ENCODE peak calls at places on chromosomes 6 and 20, in ten cellular contexts. One of them, this sample, is unnamed.

GRCh38 chr6:161406633-161407032 is 132.8 kb upstream of the AGPAT4 start:
- DNase-seq in thyroid gland: no peak
- DNase-seq in right atrium auricular region: no peak
- DNase-seq in cardiac muscle cell: peak; percentile 81
- DNase-seq in body of pancreas: no peak
- DNase-seq in CD8-positive, alpha-beta memory T cell: no peak
- DNase-seq in psoas muscle: no peak
- DNase-seq in mucosa of descending colon: no peak
- DNase-seq in ovary: no peak
- DNase-seq in uterus: no peak
- DNase-seq in this sample: no peak

GRCh38 chr6:28335564-28336283 is at the start of gene ZSCAN31:
- DNase-seq in thyroid gland: peak; percentile 96
- DNase-seq in right atrium auricular region: peak; percentile 100
- DNase-seq in cardiac muscle cell: peak; percentile 99
- DNase-seq in body of pancreas: peak; percentile 99
- DNase-seq in CD8-positive, alpha-beta memory T cell: peak; percentile 82
- DNase-seq in psoas muscle: peak; percentile 91
- DNase-seq in mucosa of descending colon: peak; percentile 91
- DNase-seq in ovary: peak; percentile 98
- DNase-seq in uterus: peak; percentile 96
- DNase-seq in this sample: peak; percentile 77

GRCh38 chr20:50682947-50683530 is 8.3 kb downstream of the RIPOR3 start:
- DNase-seq in thyroid gland: no peak
- DNase-seq in right atrium auricular region: no peak
- DNase-seq in cardiac muscle cell: no peak
- DNase-seq in body of pancreas: no peak
- DNase-seq in CD8-positive, alpha-beta memory T cell: no peak
- DNase-seq in psoas muscle: no peak
- DNase-seq in mucosa of descending colon: no peak
- DNase-seq in ovary: no peak
- DNase-seq in uterus: no peak
- DNase-seq in this sample: no peak

GRCh38 chr6:74357329-74357728 is 661.3 kb downstream of the CD109 start:
- DNase-seq in thyroid gland: no peak
- DNase-seq in right atrium auricular region: no peak
- DNase-seq in cardiac muscle cell: peak; percentile 60
- DNase-seq in body of pancreas: no peak
- DNase-seq in CD8-positive, alpha-beta memory T cell: no peak
- DNase-seq in psoas muscle: no peak
- DNase-seq in mucosa of descending colon: no peak
- DNase-seq in ovary: no peak
- DNase-seq in uterus: no peak
- DNase-seq in this sample: no peak

GRCh38 chr20:19205999-19206398 is 6.4 kb upstream of the SLC24A3 start:
- DNase-seq in thyroid gland: peak; percentile 83
- DNase-seq in right atrium auricular region: peak; percentile 76
- DNase-seq in cardiac muscle cell: peak; percentile 55
- DNase-seq in body of pancreas: peak; percentile 57
- DNase-seq in CD8-positive, alpha-beta memory T cell: peak; percentile 10
- DNase-seq in psoas muscle: peak; percentile 75
- DNase-seq in mucosa of descending colon: peak; percentile 88
- DNase-seq in ovary: peak; percentile 83
- DNase-seq in uterus: peak; percentile 71
- DNase-seq in this sample: peak; percentile 12

GRCh38 chr6:78611886-78612480 is 255.4 kb upstream of the IRAK1BP1 start:
- DNase-seq in thyroid gland: no peak
- DNase-seq in right atrium auricular region: no peak
- DNase-seq in cardiac muscle cell: peak; percentile 44
- DNase-seq in body of pancreas: no peak
- DNase-seq in CD8-positive, alpha-beta memory T cell: no peak
- DNase-seq in psoas muscle: no peak
- DNase-seq in mucosa of descending colon: no peak
- DNase-seq in ovary: no peak
- DNase-seq in uterus: no peak
- DNase-seq in this sample: no peak

GRCh38 chr20:4809707-4810106 is 88.0 kb downstream of the PRND start:
- DNase-seq in thyroid gland: no peak
- DNase-seq in right atrium auricular region: no peak
- DNase-seq in cardiac muscle cell: no peak
- DNase-seq in body of pancreas: no peak
- DNase-seq in CD8-positive, alpha-beta memory T cell: no peak
- DNase-seq in psoas muscle: no peak
- DNase-seq in mucosa of descending colon: no peak
- DNase-seq in ovary: no peak
- DNase-seq in uterus: no peak
- DNase-seq in this sample: no peak

GRCh38 chr6:42210551-42210950 is 7.1 kb downstream of the MRPS10 start:
- DNase-seq in thyroid gland: no peak
- DNase-seq in right atrium auricular region: no peak
- DNase-seq in cardiac muscle cell: no peak
- DNase-seq in body of pancreas: no peak
- DNase-seq in CD8-positive, alpha-beta memory T cell: no peak
- DNase-seq in psoas muscle: no peak
- DNase-seq in mucosa of descending colon: no peak
- DNase-seq in ovary: no peak
- DNase-seq in uterus: no peak
- DNase-seq in this sample: no peak

GRCh38 chr20:23419995-23420901 is 1.0 kb downstream of the NAPB start:
- DNase-seq in thyroid gland: peak; percentile 66
- DNase-seq in right atrium auricular region: no peak
- DNase-seq in cardiac muscle cell: peak; percentile 65
- DNase-seq in body of pancreas: peak; percentile 80
- DNase-seq in CD8-positive, alpha-beta memory T cell: peak; percentile 33
- DNase-seq in psoas muscle: peak; percentile 49
- DNase-seq in mucosa of descending colon: peak; percentile 72
- DNase-seq in ovary: peak; percentile 56
- DNase-seq in uterus: peak; percentile 35
- DNase-seq in this sample: peak; percentile 36

GRCh38 chr20:42018979-42019378 is 400.8 kb upstream of the CHD6 start:
- DNase-seq in thyroid gland: no peak
- DNase-seq in right atrium auricular region: no peak
- DNase-seq in cardiac muscle cell: no peak
- DNase-seq in body of pancreas: no peak
- DNase-seq in CD8-positive, alpha-beta memory T cell: no peak
- DNase-seq in psoas muscle: no peak
- DNase-seq in mucosa of descending colon: no peak
- DNase-seq in ovary: no peak
- DNase-seq in uterus: no peak
- DNase-seq in this sample: no peak

GRCh38 chr20:33005132-33005566 is 916 bp upstream of the SUN5 start:
- DNase-seq in thyroid gland: no peak
- DNase-seq in right atrium auricular region: no peak
- DNase-seq in cardiac muscle cell: peak; percentile 7
- DNase-seq in body of pancreas: no peak
- DNase-seq in CD8-positive, alpha-beta memory T cell: no peak
- DNase-seq in psoas muscle: no peak
- DNase-seq in mucosa of descending colon: no peak
- DNase-seq in ovary: no peak
- DNase-seq in uterus: no peak
- DNase-seq in this sample: no peak

GRCh38 chr6:36701401-36701991 is 3.9 kb downstream of the RAB44 start:
- DNase-seq in thyroid gland: peak; percentile 75
- DNase-seq in right atrium auricular region: no peak
- DNase-seq in cardiac muscle cell: no peak
- DNase-seq in body of pancreas: peak; percentile 52
- DNase-seq in CD8-positive, alpha-beta memory T cell: no peak
- DNase-seq in psoas muscle: no peak
- DNase-seq in mucosa of descending colon: no peak
- DNase-seq in ovary: peak; percentile 10
- DNase-seq in uterus: no peak
- DNase-seq in this sample: no peak

GRCh38 chr6:36779227-36779626 is 60.0 kb downstream of the CPNE5 start:
- DNase-seq in thyroid gland: no peak
- DNase-seq in right atrium auricular region: no peak
- DNase-seq in cardiac muscle cell: no peak
- DNase-seq in body of pancreas: no peak
- DNase-seq in CD8-positive, alpha-beta memory T cell: no peak
- DNase-seq in psoas muscle: no peak
- DNase-seq in mucosa of descending colon: no peak
- DNase-seq in ovary: no peak
- DNase-seq in uterus: no peak
- DNase-seq in this sample: no peak

GRCh38 chr6:111661541-111662041 is 55.9 kb upstream of the TRAF3IP2 start:
- DNase-seq in thyroid gland: peak; percentile 75
- DNase-seq in right atrium auricular region: no peak
- DNase-seq in cardiac muscle cell: no peak
- DNase-seq in body of pancreas: peak; percentile 45
- DNase-seq in CD8-positive, alpha-beta memory T cell: no peak
- DNase-seq in psoas muscle: peak; percentile 52
- DNase-seq in mucosa of descending colon: no peak
- DNase-seq in ovary: no peak
- DNase-seq in uterus: no peak
- DNase-seq in this sample: no peak

GRCh38 chr20:36633285-36633772 is 12.7 kb downstream of the SLA2 start:
- DNase-seq in thyroid gland: no peak
- DNase-seq in right atrium auricular region: no peak
- DNase-seq in cardiac muscle cell: no peak
- DNase-seq in body of pancreas: no peak
- DNase-seq in CD8-positive, alpha-beta memory T cell: no peak
- DNase-seq in psoas muscle: no peak
- DNase-seq in mucosa of descending colon: no peak
- DNase-seq in ovary: no peak
- DNase-seq in uterus: no peak
- DNase-seq in this sample: no peak

GRCh38 chr6:134766497-134766896 is 183.4 kb downstream of the ALDH8A1 start:
- DNase-seq in thyroid gland: no peak
- DNase-seq in right atrium auricular region: no peak
- DNase-seq in cardiac muscle cell: no peak
- DNase-seq in body of pancreas: no peak
- DNase-seq in CD8-positive, alpha-beta memory T cell: no peak
- DNase-seq in psoas muscle: no peak
- DNase-seq in mucosa of descending colon: no peak
- DNase-seq in ovary: no peak
- DNase-seq in uterus: no peak
- DNase-seq in this sample: no peak
- H3K9me3 ChIP-seq in thyroid gland: no peaks in the 10 kb centered on the region
- H3K9me3 ChIP-seq in right atrium auricular region: no peaks in the 10 kb centered on the region
- H3K9me3 ChIP-seq in cardiac muscle cell: no peaks in the 10 kb centered on the region
- H3K9me3 ChIP-seq in body of pancreas: no peaks in the 10 kb centered on the region
- H3K9me3 ChIP-seq in CD8-positive, alpha-beta memory T cell: no peaks in the 10 kb centered on the region
- H3K9me3 ChIP-seq in psoas muscle: no peaks in the 10 kb centered on the region
- H3K9me3 ChIP-seq in mucosa of descending colon: no peaks in the 10 kb centered on the region
- H3K9me3 ChIP-seq in ovary: no peaks in the 10 kb centered on the region
- H3K9me3 ChIP-seq in uterus: no peaks in the 10 kb centered on the region
- H3K9me3 ChIP-seq in this sample: no peaks in the 10 kb centered on the region

DNA sequence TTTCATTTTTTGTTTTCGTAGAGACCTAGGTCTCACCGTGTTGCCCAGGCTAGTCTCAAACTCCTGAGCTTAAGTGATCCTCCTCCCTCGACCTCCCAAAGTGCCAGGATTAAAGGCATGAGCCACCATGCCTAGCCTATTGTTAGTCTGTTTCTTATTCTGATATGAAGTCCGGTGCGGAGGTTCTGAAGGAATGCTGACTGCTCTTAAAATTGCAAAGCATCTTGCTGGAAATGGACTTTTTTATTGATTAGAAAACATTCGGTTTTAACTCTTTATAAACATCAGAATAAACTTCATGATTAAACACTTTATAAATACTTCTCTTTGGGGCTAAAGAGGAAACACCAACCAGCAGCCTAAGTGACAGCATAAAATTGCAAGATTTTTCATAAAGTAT is 3.2 kb downstream of the TNFAIP3 start:
- DNase-seq in thyroid gland: no peak
- DNase-seq in right atrium auricular region: no peak
- DNase-seq in cardiac muscle cell: no peak
- DNase-seq in body of pancreas: no peak
- DNase-seq in CD8-positive, alpha-beta memory T cell: no peak
- DNase-seq in psoas muscle: no peak
- DNase-seq in mucosa of descending colon: no peak
- DNase-seq in ovary: no peak
- DNase-seq in uterus: no peak
- DNase-seq in this sample: no peak
- H3K4me1 ChIP-seq in thyroid gland: peaks cover 19% of the 10 kb centered on the region
- H3K4me1 ChIP-seq in right atrium auricular region: peaks cover 54% of the 10 kb centered on the region
- H3K4me1 ChIP-seq in cardiac muscle cell: peaks cover 18% of the 10 kb centered on the region
- H3K4me1 ChIP-seq in body of pancreas: peaks cover 67% of the 10 kb centered on the region
- H3K4me1 ChIP-seq in CD8-positive, alpha-beta memory T cell: peaks cover 71% of the 10 kb centered on the region
- H3K4me1 ChIP-seq in psoas muscle: peaks cover 56% of the 10 kb centered on the region
- H3K4me1 ChIP-seq in mucosa of descending colon: peaks cover 42% of the 10 kb centered on the region
- H3K4me1 ChIP-seq in ovary: peaks cover 13% of the 10 kb centered on the region
- H3K4me1 ChIP-seq in uterus: peaks cover 7% of the 10 kb centered on the region
- H3K4me1 ChIP-seq in this sample: peaks cover 24% of the 10 kb centered on the region

GRCh38 chr20:7029005-7029404 is 261.5 kb downstream of the BMP2 start:
- DNase-seq in thyroid gland: peak; percentile 30
- DNase-seq in right atrium auricular region: no peak
- DNase-seq in cardiac muscle cell: no peak
- DNase-seq in body of pancreas: no peak
- DNase-seq in CD8-positive, alpha-beta memory T cell: no peak
- DNase-seq in psoas muscle: no peak
- DNase-seq in mucosa of descending colon: no peak
- DNase-seq in ovary: no peak
- DNase-seq in uterus: no peak
- DNase-seq in this sample: no peak
- H3K9me3 ChIP-seq in thyroid gland: no peaks in the 10 kb centered on the region
- H3K9me3 ChIP-seq in right atrium auricular region: no peaks in the 10 kb centered on the region
- H3K9me3 ChIP-seq in cardiac muscle cell: no peaks in the 10 kb centered on the region
- H3K9me3 ChIP-seq in body of pancreas: no peaks in the 10 kb centered on the region
- H3K9me3 ChIP-seq in CD8-positive, alpha-beta memory T cell: no peaks in the 10 kb centered on the region
- H3K9me3 ChIP-seq in psoas muscle: no peaks in the 10 kb centered on the region
- H3K9me3 ChIP-seq in mucosa of descending colon: no peaks in the 10 kb centered on the region
- H3K9me3 ChIP-seq in ovary: no peaks in the 10 kb centered on the region
- H3K9me3 ChIP-seq in uterus: no peaks in the 10 kb centered on the region
- H3K9me3 ChIP-seq in this sample: no peaks in the 10 kb centered on the region

GRCh38 chr20:17541596-17541995 is 10.4 kb upstream of the BFSP1 start:
- DNase-seq in thyroid gland: no peak
- DNase-seq in right atrium auricular region: no peak
- DNase-seq in cardiac muscle cell: no peak
- DNase-seq in body of pancreas: no peak
- DNase-seq in CD8-positive, alpha-beta memory T cell: no peak
- DNase-seq in psoas muscle: no peak
- DNase-seq in mucosa of descending colon: no peak
- DNase-seq in ovary: no peak
- DNase-seq in uterus: no peak
- DNase-seq in this sample: no peak

GRCh38 chr20:17542481-17542880 is 11.3 kb upstream of the BFSP1 start:
- DNase-seq in thyroid gland: no peak
- DNase-seq in right atrium auricular region: no peak
- DNase-seq in cardiac muscle cell: no peak
- DNase-seq in body of pancreas: no peak
- DNase-seq in CD8-positive, alpha-beta memory T cell: no peak
- DNase-seq in psoas muscle: no peak
- DNase-seq in mucosa of descending colon: no peak
- DNase-seq in ovary: no peak
- DNase-seq in uterus: no peak
- DNase-seq in this sample: no peak

GRCh38 chr20:17542993-17543412 is 11.8 kb upstream of the BFSP1 start:
- DNase-seq in thyroid gland: no peak
- DNase-seq in right atrium auricular region: no peak
- DNase-seq in cardiac muscle cell: peak; percentile 88
- DNase-seq in body of pancreas: no peak
- DNase-seq in CD8-positive, alpha-beta memory T cell: no peak
- DNase-seq in psoas muscle: no peak
- DNase-seq in mucosa of descending colon: no peak
- DNase-seq in ovary: peak; percentile 46
- DNase-seq in uterus: no peak
- DNase-seq in this sample: no peak

GRCh38 chr20:17543531-17543961 is 12.4 kb upstream of the BFSP1 start:
- DNase-seq in thyroid gland: no peak
- DNase-seq in right atrium auricular region: no peak
- DNase-seq in cardiac muscle cell: peak; percentile 60
- DNase-seq in body of pancreas: no peak
- DNase-seq in CD8-positive, alpha-beta memory T cell: no peak
- DNase-seq in psoas muscle: no peak
- DNase-seq in mucosa of descending colon: no peak
- DNase-seq in ovary: no peak
- DNase-seq in uterus: no peak
- DNase-seq in this sample: no peak

GRCh38 chr20:17541996-17542395 is 10.8 kb upstream of the BFSP1 start:
- DNase-seq in thyroid gland: peak; percentile 58
- DNase-seq in right atrium auricular region: no peak
- DNase-seq in cardiac muscle cell: peak; percentile 38
- DNase-seq in body of pancreas: no peak
- DNase-seq in CD8-positive, alpha-beta memory T cell: no peak
- DNase-seq in psoas muscle: no peak
- DNase-seq in mucosa of descending colon: no peak
- DNase-seq in ovary: no peak
- DNase-seq in uterus: no peak
- DNase-seq in this sample: no peak
- H3K4me1 ChIP-seq in thyroid gland: peaks cover 35% of the 10 kb centered on the region
- H3K4me1 ChIP-seq in right atrium auricular region: peaks cover 15% of the 10 kb centered on the region
- H3K4me1 ChIP-seq in cardiac muscle cell: no peaks in the 10 kb centered on the region
- H3K4me1 ChIP-seq in body of pancreas: peaks cover 25% of the 10 kb centered on the region
- H3K4me1 ChIP-seq in CD8-positive, alpha-beta memory T cell: peaks cover 3% of the 10 kb centered on the region
- H3K4me1 ChIP-seq in psoas muscle: no peaks in the 10 kb centered on the region
- H3K4me1 ChIP-seq in mucosa of descending colon: no peaks in the 10 kb centered on the region
- H3K4me1 ChIP-seq in ovary: peaks cover 7% of the 10 kb centered on the region
- H3K4me1 ChIP-seq in uterus: peaks cover 3% of the 10 kb centered on the region
- H3K4me1 ChIP-seq in this sample: no peaks in the 10 kb centered on the region

This sample was measured in effector memory CD4-positive, alpha-beta T cell.